ENCODE peak calls at places on chromosomes 1 and 21, in seven cellular contexts. One of them, this sample, is unnamed.

GRCh38 chr1:27600500-27601175 is 3.3 kb downstream of the AHDC1 start:
- DNase-seq in psoas muscle: no peak
- DNase-seq in BE2C: peak
- DNase-seq in mucosa of descending colon: peak
- DNase-seq in thoracic aorta: no peak
- DNase-seq in breast epithelium: no peak
- DNase-seq in HCT116: no peak
- DNase-seq in this sample: no peak

GRCh38 chr1:203351037-203351625 is at the start of gene FMOD:
- DNase-seq in psoas muscle: peak
- DNase-seq in BE2C: no peak
- DNase-seq in mucosa of descending colon: peak
- DNase-seq in thoracic aorta: peak
- DNase-seq in breast epithelium: peak
- DNase-seq in HCT116: no peak
- DNase-seq in this sample: no peak

GRCh38 chr1:59499956-59500569 is 203.2 kb downstream of the FGGY start:
- DNase-seq in psoas muscle: no peak
- DNase-seq in BE2C: no peak
- DNase-seq in mucosa of descending colon: no peak
- DNase-seq in thoracic aorta: no peak
- DNase-seq in breast epithelium: no peak
- DNase-seq in HCT116: no peak
- DNase-seq in this sample: no peak

GRCh38 chr1:109969430-109969829 is 15.1 kb upstream of the AHCYL1 start:
- DNase-seq in psoas muscle: no peak
- DNase-seq in BE2C: no peak
- DNase-seq in mucosa of descending colon: no peak
- DNase-seq in thoracic aorta: no peak
- DNase-seq in breast epithelium: no peak
- DNase-seq in HCT116: no peak
- DNase-seq in this sample: no peak

GRCh38 chr1:43539726-43540434 is 9.2 kb downstream of the PTPRF start:
- DNase-seq in psoas muscle: peak
- DNase-seq in BE2C: no peak
- DNase-seq in mucosa of descending colon: peak
- DNase-seq in thoracic aorta: no peak
- DNase-seq in breast epithelium: no peak
- DNase-seq in HCT116: no peak
- DNase-seq in this sample: no peak

GRCh38 chr1:44648514-44649250 is 25.6 kb downstream of the TMEM53 start:
- DNase-seq in psoas muscle: peak
- DNase-seq in BE2C: no peak
- DNase-seq in mucosa of descending colon: no peak
- DNase-seq in thoracic aorta: no peak
- DNase-seq in breast epithelium: no peak
- DNase-seq in HCT116: no peak
- DNase-seq in this sample: no peak

GRCh38 chr1:201384406-201384782 is 6.9 kb upstream of the TNNT2 start:
- DNase-seq in psoas muscle: no peak
- DNase-seq in BE2C: no peak
- DNase-seq in mucosa of descending colon: no peak
- DNase-seq in thoracic aorta: no peak
- DNase-seq in breast epithelium: no peak
- DNase-seq in HCT116: no peak
- DNase-seq in this sample: no peak

GRCh38 chr1:159798893-159799292 is 3.3 kb upstream of the FCRL6 start:
- DNase-seq in psoas muscle: peak
- DNase-seq in BE2C: peak
- DNase-seq in mucosa of descending colon: peak
- DNase-seq in thoracic aorta: peak
- DNase-seq in breast epithelium: peak
- DNase-seq in HCT116: peak
- DNase-seq in this sample: peak

GRCh38 chr1:221793439-221794078 is 51.7 kb upstream of the DUSP10 start:
- DNase-seq in psoas muscle: no peak
- DNase-seq in BE2C: no peak
- DNase-seq in mucosa of descending colon: no peak
- DNase-seq in thoracic aorta: no peak
- DNase-seq in breast epithelium: no peak
- DNase-seq in HCT116: no peak
- DNase-seq in this sample: peak

GRCh38 chr1:227789042-227789880 is 26.2 kb upstream of the PRSS38 start:
- DNase-seq in psoas muscle: no peak
- DNase-seq in BE2C: peak
- DNase-seq in mucosa of descending colon: peak
- DNase-seq in thoracic aorta: no peak
- DNase-seq in breast epithelium: peak
- DNase-seq in HCT116: no peak
- DNase-seq in this sample: peak

GRCh38 chr1:151612506-151613274 is 840 bp downstream of the SNX27 start:
- DNase-seq in psoas muscle: no peak
- DNase-seq in BE2C: peak
- DNase-seq in mucosa of descending colon: no peak
- DNase-seq in thoracic aorta: no peak
- DNase-seq in breast epithelium: no peak
- DNase-seq in HCT116: no peak
- DNase-seq in this sample: peak

GRCh38 chr1:155938220-155938627 is 3.2 kb upstream of the RXFP4 start:
- DNase-seq in psoas muscle: no peak
- DNase-seq in BE2C: peak
- DNase-seq in mucosa of descending colon: no peak
- DNase-seq in thoracic aorta: no peak
- DNase-seq in breast epithelium: no peak
- DNase-seq in HCT116: peak
- DNase-seq in this sample: peak

GRCh38 chr1:109425391-109425790 is 857 bp downstream of the PSMA5 start:
- DNase-seq in psoas muscle: no peak
- DNase-seq in BE2C: no peak
- DNase-seq in mucosa of descending colon: no peak
- DNase-seq in thoracic aorta: no peak
- DNase-seq in breast epithelium: no peak
- DNase-seq in HCT116: no peak
- DNase-seq in this sample: peak

GRCh38 chr1:109161836-109162606 is 48.1 kb downstream of the ELAPOR1 start:
- DNase-seq in psoas muscle: no peak
- DNase-seq in BE2C: peak
- DNase-seq in mucosa of descending colon: no peak
- DNase-seq in thoracic aorta: no peak
- DNase-seq in breast epithelium: peak
- DNase-seq in HCT116: no peak
- DNase-seq in this sample: peak

GRCh38 chr1:162678439-162678838 is 46.2 kb downstream of the DDR2 start:
- DNase-seq in psoas muscle: no peak
- DNase-seq in BE2C: no peak
- DNase-seq in mucosa of descending colon: no peak
- DNase-seq in thoracic aorta: no peak
- DNase-seq in breast epithelium: peak
- DNase-seq in HCT116: peak
- DNase-seq in this sample: no peak

GRCh38 chr1:206895320-206895719 is 1.9 kb upstream of the IL24 start:
- DNase-seq in psoas muscle: no peak
- DNase-seq in BE2C: no peak
- DNase-seq in mucosa of descending colon: no peak
- DNase-seq in thoracic aorta: no peak
- DNase-seq in breast epithelium: peak
- DNase-seq in HCT116: no peak
- DNase-seq in this sample: no peak

GRCh38 chr1:232227171-232227740 is 402.7 kb downstream of the SIPA1L2 start:
- DNase-seq in psoas muscle: no peak
- DNase-seq in BE2C: peak
- DNase-seq in mucosa of descending colon: no peak
- DNase-seq in thoracic aorta: no peak
- DNase-seq in breast epithelium: no peak
- DNase-seq in HCT116: no peak
- DNase-seq in this sample: no peak

GRCh38 chr1:74502432-74502831 is 10.0 kb downstream of the LRRC53 start:
- DNase-seq in psoas muscle: no peak
- DNase-seq in BE2C: no peak
- DNase-seq in mucosa of descending colon: no peak
- DNase-seq in thoracic aorta: no peak
- DNase-seq in breast epithelium: no peak
- DNase-seq in HCT116: no peak
- DNase-seq in this sample: peak

GRCh38 chr1:170562644-170563338 is 30.8 kb downstream of the GORAB start:
- DNase-seq in psoas muscle: peak
- DNase-seq in BE2C: peak
- DNase-seq in mucosa of descending colon: no peak
- DNase-seq in thoracic aorta: peak
- DNase-seq in breast epithelium: peak
- DNase-seq in HCT116: peak
- DNase-seq in this sample: peak

GRCh38 chr21:20802631-20803260 is 195.5 kb upstream of the NCAM2 start:
- DNase-seq in psoas muscle: no peak
- DNase-seq in BE2C: peak
- DNase-seq in mucosa of descending colon: no peak
- DNase-seq in thoracic aorta: no peak
- DNase-seq in breast epithelium: no peak
- DNase-seq in HCT116: no peak
- DNase-seq in this sample: no peak

GRCh38 chr21:31446206-31446900 is 102.3 kb upstream of the TIAM1 start:
- DNase-seq in psoas muscle: no peak
- DNase-seq in BE2C: no peak
- DNase-seq in mucosa of descending colon: no peak
- DNase-seq in thoracic aorta: no peak
- DNase-seq in breast epithelium: no peak
- DNase-seq in HCT116: no peak
- DNase-seq in this sample: no peak

DNA sequence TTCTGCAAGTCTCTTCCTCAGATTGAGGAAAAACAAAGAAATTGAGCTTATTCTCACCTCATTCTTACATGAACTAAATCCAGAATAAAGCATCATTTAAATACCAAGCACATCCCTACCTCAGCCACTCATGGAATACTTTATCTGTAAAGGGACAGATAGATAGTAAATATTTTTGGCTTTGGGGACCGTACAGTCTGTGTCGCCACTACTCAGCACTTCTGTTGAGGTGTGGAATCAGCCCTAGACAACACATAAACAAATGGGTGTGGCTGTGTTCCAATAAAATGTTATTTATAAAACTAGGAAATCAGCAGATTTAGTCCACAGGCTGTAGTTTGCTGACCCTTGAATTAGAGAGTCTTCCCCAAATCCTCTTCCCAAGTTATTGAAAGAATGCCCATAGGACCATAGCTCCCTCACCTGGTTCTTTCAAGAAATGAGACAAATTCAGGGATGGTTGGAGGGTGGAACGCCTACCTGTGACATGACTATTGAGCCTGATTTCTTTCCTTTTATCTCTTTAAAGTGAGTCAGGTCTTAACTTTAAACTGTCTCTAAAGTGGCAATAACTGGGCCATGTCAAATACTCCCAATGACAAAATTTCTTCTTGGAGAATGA is 878.5 kb downstream of the USP25 start:
- DNase-seq in psoas muscle: no peak
- DNase-seq in BE2C: no peak
- DNase-seq in mucosa of descending colon: no peak
- DNase-seq in thoracic aorta: no peak
- DNase-seq in breast epithelium: no peak
- DNase-seq in HCT116: no peak
- DNase-seq in this sample: no peak
- TF ChIP-seq CTCF in psoas muscle: no peak
- TF ChIP-seq CTCF in BE2C: peak
- TF ChIP-seq CTCF in mucosa of descending colon: no peak
- TF ChIP-seq CTCF in thoracic aorta: no peak
- TF ChIP-seq CTCF in breast epithelium: no peak
- TF ChIP-seq CTCF in HCT116: no peak
- TF ChIP-seq CTCF in this sample: no peak

GRCh38 chr1:2098839-2099785 is 48.9 kb downstream of the PRKCZ start:
- DNase-seq in psoas muscle: no peak
- DNase-seq in BE2C: peak
- DNase-seq in mucosa of descending colon: peak
- DNase-seq in thoracic aorta: no peak
- DNase-seq in breast epithelium: no peak
- DNase-seq in HCT116: no peak
- DNase-seq in this sample: no peak

GRCh38 chr1:2097386-2098300 is 47.4 kb downstream of the PRKCZ start:
- DNase-seq in psoas muscle: no peak
- DNase-seq in BE2C: no peak
- DNase-seq in mucosa of descending colon: no peak
- DNase-seq in thoracic aorta: no peak
- DNase-seq in breast epithelium: no peak
- DNase-seq in HCT116: peak
- DNase-seq in this sample: no peak

GRCh38 chr1:2099871-2100774 is 49.9 kb downstream of the PRKCZ start:
- DNase-seq in psoas muscle: no peak
- DNase-seq in BE2C: no peak
- DNase-seq in mucosa of descending colon: peak
- DNase-seq in thoracic aorta: no peak
- DNase-seq in breast epithelium: no peak
- DNase-seq in HCT116: no peak
- DNase-seq in this sample: no peak

GRCh38 chr1:2095981-2096736 is 45.9 kb downstream of the PRKCZ start:
- DNase-seq in psoas muscle: no peak
- DNase-seq in BE2C: no peak
- DNase-seq in mucosa of descending colon: no peak
- DNase-seq in thoracic aorta: no peak
- DNase-seq in breast epithelium: no peak
- DNase-seq in HCT116: no peak
- DNase-seq in this sample: no peak

GRCh38 chr1:2098301-2098698 is 48.1 kb downstream of the PRKCZ start:
- DNase-seq in psoas muscle: no peak
- DNase-seq in BE2C: no peak
- DNase-seq in mucosa of descending colon: no peak
- DNase-seq in thoracic aorta: no peak
- DNase-seq in breast epithelium: no peak
- DNase-seq in HCT116: no peak
- DNase-seq in this sample: no peak
- TF ChIP-seq CTCF in psoas muscle: no peak
- TF ChIP-seq CTCF in BE2C: no peak
- TF ChIP-seq CTCF in mucosa of descending colon: no peak
- TF ChIP-seq CTCF in thoracic aorta: no peak
- TF ChIP-seq CTCF in breast epithelium: no peak
- TF ChIP-seq CTCF in HCT116: no peak
- TF ChIP-seq CTCF in this sample: no peak

GRCh38 chr1:29709711-29710169 is 473.4 kb downstream of the PTPRU start:
- DNase-seq in psoas muscle: no peak
- DNase-seq in BE2C: no peak
- DNase-seq in mucosa of descending colon: no peak
- DNase-seq in thoracic aorta: no peak
- DNase-seq in breast epithelium: peak
- DNase-seq in HCT116: no peak
- DNase-seq in this sample: no peak
- TF ChIP-seq CTCF in psoas muscle: no peak
- TF ChIP-seq CTCF in BE2C: no peak
- TF ChIP-seq CTCF in mucosa of descending colon: no peak
- TF ChIP-seq CTCF in thoracic aorta: no peak
- TF ChIP-seq CTCF in breast epithelium: no peak
- TF ChIP-seq CTCF in HCT116: no peak
- TF ChIP-seq CTCF in this sample: no peak

DNA sequence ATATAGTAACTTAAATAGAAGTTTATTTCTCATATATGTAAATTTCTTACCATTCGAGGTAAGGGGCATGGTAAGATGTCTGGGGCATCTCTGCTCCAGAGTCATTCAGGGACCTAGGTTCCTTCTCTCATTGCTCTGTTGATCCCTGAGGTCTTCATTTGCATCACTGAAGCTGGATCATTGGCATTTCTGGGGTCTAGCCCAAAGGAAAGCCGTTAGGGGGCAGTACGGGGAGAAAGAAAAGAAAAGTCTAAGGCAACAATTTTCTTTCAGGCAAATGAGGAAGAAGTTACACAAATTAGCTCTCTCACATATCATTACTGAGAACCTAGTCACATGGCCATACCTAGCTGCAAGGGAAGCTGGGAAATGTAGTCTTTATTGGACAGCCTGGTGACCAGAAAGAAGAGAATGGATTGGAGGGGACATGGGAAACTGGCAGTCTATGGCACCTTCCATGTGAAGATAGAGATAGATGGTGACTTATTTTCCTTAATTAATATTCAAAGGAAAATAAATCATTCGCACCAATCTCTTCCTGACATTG is 10.2 kb upstream of the SUSD4 start:
- DNase-seq in psoas muscle: no peak
- DNase-seq in BE2C: no peak
- DNase-seq in mucosa of descending colon: no peak
- DNase-seq in thoracic aorta: no peak
- DNase-seq in breast epithelium: no peak
- DNase-seq in HCT116: no peak
- DNase-seq in this sample: no peak
- TF ChIP-seq CTCF in psoas muscle: no peak
- TF ChIP-seq CTCF in BE2C: no peak
- TF ChIP-seq CTCF in mucosa of descending colon: no peak
- TF ChIP-seq CTCF in thoracic aorta: no peak
- TF ChIP-seq CTCF in breast epithelium: no peak
- TF ChIP-seq CTCF in HCT116: no peak
- TF ChIP-seq CTCF in this sample: no peak

This sample was measured in GM13976.